ENCODE peak calls at places on chromosome 11, in eight cellular contexts. V, K, Z, B, O, T, A and G are unnamed samples.

GRCh38 chr11:59193741-59194140 is 19.0 kb downstream of the MPEG1 start:
- DNase-seq in V (no peak), K (no peak), Z (no peak), B (no peak), O (no peak), T (no peak), A (no peak), G (no peak)

GRCh38 chr11:94768602-94769511 is 701 bp downstream of the AMOTL1 start:
- DNase-seq in V (no peak), K (no peak), Z (peak), B (peak), O (no peak), T (peak), A (peak), G (peak)

GRCh38 chr11:104895619-104896018 is 2.6 kb downstream of the CASP12 start:
- DNase-seq in V (no peak), K (no peak), Z (no peak), B (no peak), O (no peak), T (no peak), A (no peak), G (no peak)

GRCh38 chr11:61675826-61676225 is 4.4 kb upstream of the DAGLA start:
- DNase-seq in V (no peak), K (no peak), Z (no peak), B (no peak), O (no peak), T (no peak), A (no peak), G (no peak)

GRCh38 chr11:121536116-121536515 is 83.3 kb upstream of the SORL1-AS1 start:
- DNase-seq in V (no peak), K (no peak), Z (no peak), B (no peak), O (no peak), T (no peak), A (no peak), G (no peak)

GRCh38 chr11:10664511-10664910 is 29.0 kb downstream of the IRAG1 start:
- DNase-seq in V (no peak), K (no peak), Z (no peak), B (no peak), O (no peak), T (no peak), A (no peak), G (no peak)

GRCh38 chr11:615453-616319 is at the start of gene IRF7:
- DNase-seq in V (peak), K (peak), Z (peak), B (peak), O (no peak), T (peak), A (peak), G (peak)

GRCh38 chr11:2652362-2652761 is 47.4 kb downstream of the KCNQ1OT1 start:
- DNase-seq in V (no peak), K (no peak), Z (no peak), B (no peak), O (no peak), T (no peak), A (no peak), G (no peak)